ENCODE peak calls at places on chromosomes 5 and 9, in six cellular contexts. P is H1, Y is K562, C is HepG2, M is A549, F is GM12878. N is an unnamed sample.

GRCh38 chr5:143083006-143083405 is 312.8 kb downstream of the ARHGAP26 start:
- DNase-seq in P (no peak), Y (no peak), C (no peak), M (no peak), F (no peak), N (no peak)

GRCh38 chr5:156182174-156182967 is 144.6 kb upstream of the SGCD start:
- DNase-seq in P (no peak), Y (no peak), C (no peak), M (peak), F (no peak), N (no peak)

GRCh38 chr5:156356238-156356637 is 29.3 kb downstream of the SGCD start:
- DNase-seq in P (no peak), Y (no peak), C (no peak), M (no peak), F (no peak), N (no peak)

GRCh38 chr5:66945389-66946349 is 250.9 kb downstream of the CD180 start:
- DNase-seq in P (no peak), Y (no peak), C (no peak), M (no peak), F (no peak), N (no peak)

GRCh38 chr9:91422832-91423711 is 560 bp downstream of the NFIL3 start:
- DNase-seq in P (no peak), Y (peak), C (peak), M (peak), F (no peak), N (no peak)

GRCh38 chr5:127231118-127231517 is 59.5 kb upstream of the MEGF10 start:
- DNase-seq in P (no peak), Y (no peak), C (no peak), M (no peak), F (no peak), N (no peak)

GRCh38 chr5:103207653-103208052 is 50.9 kb upstream of the MACIR start:
- DNase-seq in P (no peak), Y (no peak), C (no peak), M (no peak), F (no peak), N (no peak)

GRCh38 chr5:5140051-5141010 is at the start of gene ADAMTS16:
- DNase-seq in P (no peak), Y (no peak), C (no peak), M (no peak), F (no peak), N (peak)

GRCh38 chr5:90533794-90534193 is 4.4 kb upstream of the LYSMD3 start:
- DNase-seq in P (no peak), Y (peak), C (no peak), M (no peak), F (no peak), N (no peak)

GRCh38 chr5:99331061-99331460 is 402.3 kb upstream of the CHD1 start:
- DNase-seq in P (no peak), Y (no peak), C (no peak), M (no peak), F (no peak), N (no peak)

GRCh38 chr5:133882801-133883200 is 85.6 kb downstream of the C5orf15 start:
- DNase-seq in P (no peak), Y (no peak), C (no peak), M (no peak), F (no peak), N (no peak)

GRCh38 chr9:74783408-74783807 is 104.3 kb downstream of the TRPM6 start:
- DNase-seq in P (no peak), Y (no peak), C (no peak), M (peak), F (no peak), N (no peak)

GRCh38 chr9:137666950-137667670 is 48.3 kb downstream of the EHMT1 start:
- DNase-seq in P (peak), Y (no peak), C (no peak), M (no peak), F (no peak), N (no peak)

GRCh38 chr9:36064448-36065037 is 27.8 kb downstream of the RECK start:
- DNase-seq in P (no peak), Y (no peak), C (no peak), M (no peak), F (no peak), N (no peak)

GRCh38 chr5:106962464-106963230 is 708.1 kb downstream of the EFNA5 start:
- DNase-seq in P (no peak), Y (no peak), C (no peak), M (no peak), F (no peak), N (no peak)

GRCh38 chr5:50447940-50448339 is 6.9 kb upstream of the EMB start:
- DNase-seq in P (no peak), Y (no peak), C (no peak), M (no peak), F (no peak), N (no peak)

GRCh38 chr5:170623576-170624181 is 119.9 kb downstream of the KCNIP1 start:
- DNase-seq in P (no peak), Y (peak), C (peak), M (peak), F (no peak), N (peak)

GRCh38 chr5:181241393-181241975 is 2.2 kb downstream of the RACK1 start:
- DNase-seq in P (no peak), Y (peak), C (peak), M (peak), F (no peak), N (peak)

GRCh38 chr5:135864503-135865443 is 30.3 kb downstream of the SLC25A48 start:
- DNase-seq in P (no peak), Y (no peak), C (no peak), M (no peak), F (no peak), N (no peak)

GRCh38 chr5:94884294-94884693 is 265.8 kb downstream of the SLF1 start:
- DNase-seq in P (no peak), Y (peak), C (no peak), M (no peak), F (no peak), N (no peak)

GRCh38 chr9:118009585-118009984 is 305.4 kb downstream of the TLR4 start:
- DNase-seq in P (peak), Y (no peak), C (no peak), M (no peak), F (no peak), N (no peak)

DNA sequence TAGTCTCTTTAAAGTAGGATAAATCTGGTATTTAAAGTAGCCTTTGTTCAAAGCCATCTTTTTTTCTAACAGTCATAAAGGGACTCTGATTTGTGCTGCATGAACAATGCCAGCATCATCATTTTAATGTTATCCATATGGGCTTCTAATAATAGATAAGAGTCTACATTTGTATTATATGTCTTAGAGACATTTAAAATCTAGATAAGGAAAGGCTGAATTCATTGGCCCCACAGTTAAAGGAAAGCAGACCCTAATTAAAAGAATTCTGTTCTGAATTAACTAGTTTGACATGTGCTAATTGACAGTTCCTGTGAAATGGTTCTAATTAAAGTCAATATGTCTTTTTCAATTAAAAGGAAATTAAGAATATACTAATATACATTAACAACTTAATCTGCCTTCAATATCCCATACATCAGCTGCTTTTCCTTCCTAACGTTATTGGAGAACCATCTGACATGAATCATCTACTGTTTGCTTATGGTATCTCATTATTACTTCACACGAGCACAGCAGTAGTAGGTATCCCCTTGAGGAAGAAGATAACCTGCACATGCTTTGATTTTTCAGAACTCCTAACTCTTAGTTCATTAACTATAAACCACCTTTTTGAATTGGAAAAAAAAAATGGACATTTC is 104.7 kb downstream of the NR2F1-AS1 start:
- DNase-seq in P (no peak), Y (no peak), C (no peak), M (no peak), F (no peak), N (peak)
- H3K4me2 ChIP-seq in P (no peak), Y (no peak), C (no peak), M (no peak), F (no peak), N (peak)

GRCh38 chr9:78280982-78281668 is 15.8 kb upstream of the PSAT1 start:
- DNase-seq in P (no peak), Y (peak), C (peak), M (no peak), F (no peak), N (peak)
- TF ChIP-seq EP300 in P (no peak), Y (no peak), C (no peak), M (no peak), F (no peak), N (no peak)

GRCh38 chr9:135662758-135663450 is at the start of gene LCN9:
- DNase-seq in P (no peak), Y (no peak), C (no peak), M (no peak), F (no peak), N (peak)
- H3K4me2 ChIP-seq in P (no peak), Y (no peak), C (no peak), M (no peak), F (no peak), N (no peak)

DNA sequence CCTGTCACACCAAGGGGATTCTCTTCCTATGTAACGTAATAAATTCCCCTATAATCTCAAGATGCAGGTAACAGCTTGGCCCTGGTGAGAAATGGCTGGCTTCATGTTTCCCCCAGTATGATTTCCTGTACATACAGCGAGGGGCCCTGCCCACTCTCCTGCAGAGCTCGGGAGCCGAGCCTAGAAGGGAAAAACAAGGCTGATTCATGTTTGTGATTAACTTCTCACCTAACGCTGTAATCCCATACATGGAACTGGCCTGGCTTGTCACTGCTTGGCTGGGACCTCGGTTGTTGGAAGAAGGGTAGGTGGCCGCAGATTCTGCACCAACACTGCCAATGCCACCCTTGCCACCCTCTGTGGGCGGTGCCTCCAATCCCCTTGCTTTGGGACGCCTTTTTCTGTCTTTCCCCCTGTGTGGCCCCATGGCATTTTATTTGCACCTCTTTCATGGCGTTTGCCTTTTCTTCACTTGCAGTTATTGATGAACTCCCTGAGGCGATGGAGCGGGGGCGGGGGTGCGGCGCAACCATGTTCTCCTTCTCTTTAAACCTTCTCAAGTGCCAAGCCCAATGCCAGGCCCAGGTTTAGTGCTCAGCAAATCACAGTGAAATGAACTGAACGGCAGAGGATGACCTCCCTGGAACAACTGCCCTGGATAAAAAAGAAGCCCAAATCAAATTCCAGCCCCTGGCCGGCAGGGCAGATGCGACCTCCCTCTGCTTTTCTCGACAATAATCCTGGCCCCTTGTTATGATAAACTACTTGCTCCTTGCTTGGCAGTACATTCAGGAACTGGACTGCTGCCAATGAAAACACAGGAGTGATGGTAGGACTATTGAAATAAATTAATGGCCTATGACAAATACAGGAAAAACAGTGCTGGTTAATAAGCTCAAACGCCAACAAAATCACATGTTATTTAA is 108.1 kb downstream of the TMEM174 start:
- DNase-seq in P (no peak), Y (no peak), C (no peak), M (peak), F (no peak), N (peak)
- TF ChIP-seq EP300 in P (no peak), Y (no peak), C (no peak), M (no peak), F (no peak), N (no peak)

DNA sequence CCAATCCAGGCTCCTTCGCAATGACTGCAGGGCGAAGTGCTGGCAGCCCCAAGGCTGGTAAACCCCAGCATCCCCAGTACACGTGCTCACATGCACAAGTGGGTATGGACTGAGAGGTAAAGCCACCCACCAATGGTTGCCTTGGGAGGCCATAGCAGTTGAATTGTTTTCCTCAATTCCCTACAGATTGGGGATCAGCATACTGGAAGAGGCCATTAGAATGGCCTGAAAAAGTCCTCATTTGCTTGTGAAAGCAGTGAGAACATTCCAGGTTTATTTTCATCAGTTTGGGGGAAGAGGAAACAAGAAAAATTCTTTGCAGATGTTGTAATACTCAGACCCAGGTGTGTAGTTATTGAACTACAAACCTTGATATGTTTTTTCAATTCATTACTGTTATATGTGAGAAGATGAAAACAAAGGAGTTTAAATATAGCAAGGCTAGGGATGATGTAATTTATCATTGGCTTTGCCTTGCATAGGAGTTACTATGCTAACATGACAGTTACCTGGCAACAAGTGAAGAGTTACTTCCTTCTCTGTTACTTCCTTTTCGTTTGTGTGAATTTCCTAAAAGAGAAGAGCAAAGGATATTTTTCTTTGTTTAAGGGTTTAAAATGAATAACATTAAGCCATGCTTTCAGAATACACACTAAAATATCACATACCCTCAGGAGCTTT is 36.4 kb downstream of the MTMR12 start:
- DNase-seq in P (peak), Y (no peak), C (peak), M (peak), F (no peak), N (no peak)
- H3K4me2 ChIP-seq in P (no peak), Y (no peak), C (peak), M (peak), F (peak), N (no peak)